ENCODE peak calls at places on chromosomes 4 and X, in eight cellular contexts. One of them, this sample, is unnamed.

GRCh38 chr4:118765399-118765798 is 70.5 kb downstream of the SEC24D start:
- DNase-seq in SJSA1: no peak
- DNase-seq in CD8-positive, alpha-beta memory T cell: no peak
- DNase-seq in effector memory CD4-positive, alpha-beta T cell: no peak
- DNase-seq in HCT116: peak; percentile 54
- DNase-seq in fibroblast of lung: peak; percentile 98
- DNase-seq in BJ: peak; percentile 93
- DNase-seq in MM.1S: no peak
- DNase-seq in this sample: no peak

GRCh38 chrX:150573702-150574101 is 5.3 kb downstream of the MTM1 start:
- DNase-seq in SJSA1: no peak
- DNase-seq in CD8-positive, alpha-beta memory T cell: no peak
- DNase-seq in effector memory CD4-positive, alpha-beta T cell: no peak
- DNase-seq in HCT116: no peak
- DNase-seq in fibroblast of lung: no peak
- DNase-seq in BJ: no peak
- DNase-seq in MM.1S: no peak
- DNase-seq in this sample: no peak

GRCh38 chr4:181819951-181820350 is 423.3 kb upstream of the TENM3 start:
- DNase-seq in SJSA1: no peak
- DNase-seq in CD8-positive, alpha-beta memory T cell: no peak
- DNase-seq in effector memory CD4-positive, alpha-beta T cell: no peak
- DNase-seq in HCT116: no peak
- DNase-seq in fibroblast of lung: peak; percentile 66
- DNase-seq in BJ: no peak
- DNase-seq in MM.1S: no peak
- DNase-seq in this sample: no peak

GRCh38 chr4:53019485-53020382 is 157.6 kb downstream of the RASL11B start:
- DNase-seq in SJSA1: no peak
- DNase-seq in CD8-positive, alpha-beta memory T cell: no peak
- DNase-seq in effector memory CD4-positive, alpha-beta T cell: no peak
- DNase-seq in HCT116: no peak
- DNase-seq in fibroblast of lung: peak; percentile 69
- DNase-seq in BJ: peak; percentile 35
- DNase-seq in MM.1S: no peak
- DNase-seq in this sample: no peak

GRCh38 chr4:84573738-84574720 is 8.9 kb upstream of the CDS1 start:
- DNase-seq in SJSA1: no peak
- DNase-seq in CD8-positive, alpha-beta memory T cell: no peak
- DNase-seq in effector memory CD4-positive, alpha-beta T cell: no peak
- DNase-seq in HCT116: no peak
- DNase-seq in fibroblast of lung: no peak
- DNase-seq in BJ: no peak
- DNase-seq in MM.1S: no peak
- DNase-seq in this sample: no peak

GRCh38 chr4:118801895-118802575 is 33.9 kb downstream of the SEC24D start:
- DNase-seq in SJSA1: no peak
- DNase-seq in CD8-positive, alpha-beta memory T cell: no peak
- DNase-seq in effector memory CD4-positive, alpha-beta T cell: no peak
- DNase-seq in HCT116: no peak
- DNase-seq in fibroblast of lung: no peak
- DNase-seq in BJ: no peak
- DNase-seq in MM.1S: no peak
- DNase-seq in this sample: no peak

GRCh38 chr4:158535130-158535614 is 13.5 kb downstream of the RXFP1 start:
- DNase-seq in SJSA1: no peak
- DNase-seq in CD8-positive, alpha-beta memory T cell: no peak
- DNase-seq in effector memory CD4-positive, alpha-beta T cell: no peak
- DNase-seq in HCT116: peak; percentile 4
- DNase-seq in fibroblast of lung: peak; percentile 71
- DNase-seq in BJ: no peak
- DNase-seq in MM.1S: peak; percentile 70
- DNase-seq in this sample: no peak

GRCh38 chr4:79852305-79852730 is 220.7 kb downstream of the ANTXR2 start:
- DNase-seq in SJSA1: peak; percentile 42
- DNase-seq in CD8-positive, alpha-beta memory T cell: no peak
- DNase-seq in effector memory CD4-positive, alpha-beta T cell: no peak
- DNase-seq in HCT116: peak; percentile 40
- DNase-seq in fibroblast of lung: peak; percentile 96
- DNase-seq in BJ: no peak
- DNase-seq in MM.1S: no peak
- DNase-seq in this sample: peak; percentile 2

GRCh38 chr4:76948441-76949292 is 885 bp upstream of the SEPTIN11 start:
- DNase-seq in SJSA1: peak; percentile 82
- DNase-seq in CD8-positive, alpha-beta memory T cell: peak; percentile 73
- DNase-seq in effector memory CD4-positive, alpha-beta T cell: peak; percentile 60
- DNase-seq in HCT116: peak; percentile 59
- DNase-seq in fibroblast of lung: peak; percentile 75
- DNase-seq in BJ: no peak
- DNase-seq in MM.1S: no peak
- DNase-seq in this sample: peak; percentile 82

GRCh38 chr4:138972956-138973819 is 42.4 kb upstream of the NOCT start:
- DNase-seq in SJSA1: no peak
- DNase-seq in CD8-positive, alpha-beta memory T cell: no peak
- DNase-seq in effector memory CD4-positive, alpha-beta T cell: no peak
- DNase-seq in HCT116: no peak
- DNase-seq in fibroblast of lung: no peak
- DNase-seq in BJ: no peak
- DNase-seq in MM.1S: no peak
- DNase-seq in this sample: peak; percentile 36

GRCh38 chr4:185587444-185588161 is 52.3 kb upstream of the PDLIM3 start:
- DNase-seq in SJSA1: no peak
- DNase-seq in CD8-positive, alpha-beta memory T cell: peak; percentile 77
- DNase-seq in effector memory CD4-positive, alpha-beta T cell: peak; percentile 59
- DNase-seq in HCT116: no peak
- DNase-seq in fibroblast of lung: peak; percentile 53
- DNase-seq in BJ: no peak
- DNase-seq in MM.1S: peak; percentile 97
- DNase-seq in this sample: peak; percentile 71

GRCh38 chrX:150569155-150569477 is 695 bp downstream of the MTM1 start:
- DNase-seq in SJSA1: no peak
- DNase-seq in CD8-positive, alpha-beta memory T cell: no peak
- DNase-seq in effector memory CD4-positive, alpha-beta T cell: peak; percentile 17
- DNase-seq in HCT116: no peak
- DNase-seq in fibroblast of lung: peak; percentile 40
- DNase-seq in BJ: no peak
- DNase-seq in MM.1S: peak; percentile 55
- DNase-seq in this sample: no peak

GRCh38 chr4:89653012-89653411 is 183.9 kb downstream of the SNCA start:
- DNase-seq in SJSA1: no peak
- DNase-seq in CD8-positive, alpha-beta memory T cell: no peak
- DNase-seq in effector memory CD4-positive, alpha-beta T cell: no peak
- DNase-seq in HCT116: no peak
- DNase-seq in fibroblast of lung: no peak
- DNase-seq in BJ: no peak
- DNase-seq in MM.1S: no peak
- DNase-seq in this sample: no peak

GRCh38 chrX:108036298-108036973 is 8.4 kb upstream of the VSIG1 start:
- DNase-seq in SJSA1: peak; percentile 56
- DNase-seq in CD8-positive, alpha-beta memory T cell: no peak
- DNase-seq in effector memory CD4-positive, alpha-beta T cell: no peak
- DNase-seq in HCT116: no peak
- DNase-seq in fibroblast of lung: peak; percentile 63
- DNase-seq in BJ: no peak
- DNase-seq in MM.1S: no peak
- DNase-seq in this sample: no peak

DNA sequence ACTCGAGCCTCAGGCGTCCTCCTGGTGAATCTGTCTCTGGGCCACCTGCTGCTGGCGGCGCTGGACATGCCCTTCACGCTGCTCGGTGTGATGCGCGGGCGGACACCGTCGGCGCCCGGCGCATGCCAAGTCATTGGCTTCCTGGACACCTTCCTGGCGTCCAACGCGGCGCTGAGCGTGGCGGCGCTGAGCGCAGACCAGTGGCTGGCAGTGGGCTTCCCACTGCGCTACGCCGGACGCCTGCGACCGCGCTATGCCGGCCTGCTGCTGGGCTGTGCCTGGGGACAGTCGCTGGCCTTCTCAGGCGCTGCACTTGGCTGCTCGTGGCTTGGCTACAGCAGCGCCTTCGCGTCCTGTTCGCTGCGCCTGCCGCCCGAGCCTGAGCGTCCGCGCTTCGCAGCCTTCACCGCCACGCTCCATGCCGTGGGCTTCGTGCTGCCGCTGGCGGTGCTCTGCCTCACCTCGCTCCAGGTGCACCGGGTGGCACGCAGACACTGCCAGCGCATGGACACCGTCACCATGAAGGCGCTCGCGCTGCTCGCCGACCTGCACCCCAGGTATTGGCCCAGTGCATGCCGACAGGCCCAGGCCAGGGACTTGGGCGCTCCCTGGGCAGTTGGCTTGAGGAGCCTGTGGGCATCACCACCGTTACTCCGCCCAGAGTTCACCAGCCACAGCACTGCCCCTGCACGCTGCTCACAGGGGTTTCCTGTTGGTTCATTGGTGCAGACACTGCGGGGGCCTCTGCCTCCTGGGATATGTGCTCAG is 1.1 kb downstream of the GPR78 start:
- DNase-seq in SJSA1: no peak
- DNase-seq in CD8-positive, alpha-beta memory T cell: no peak
- DNase-seq in effector memory CD4-positive, alpha-beta T cell: no peak
- DNase-seq in HCT116: no peak
- DNase-seq in fibroblast of lung: no peak
- DNase-seq in BJ: no peak
- DNase-seq in MM.1S: no peak
- DNase-seq in this sample: peak; percentile 63
- H3K4me3 ChIP-seq in SJSA1: no peak overlapping the region
- H3K4me3 ChIP-seq in CD8-positive, alpha-beta memory T cell: no peak overlapping the region
- H3K4me3 ChIP-seq in effector memory CD4-positive, alpha-beta T cell: no peak overlapping the region
- H3K4me3 ChIP-seq in HCT116: no peak overlapping the region
- H3K4me3 ChIP-seq in fibroblast of lung: no peak overlapping the region
- H3K4me3 ChIP-seq in BJ: no peak overlapping the region
- H3K4me3 ChIP-seq in MM.1S: no peak overlapping the region
- H3K4me3 ChIP-seq in this sample: no peak overlapping the region

GRCh38 chrX:98380106-98380505 is 1496.4 kb downstream of the RPA4 start:
- DNase-seq in SJSA1: no peak
- DNase-seq in CD8-positive, alpha-beta memory T cell: no peak
- DNase-seq in effector memory CD4-positive, alpha-beta T cell: no peak
- DNase-seq in HCT116: no peak
- DNase-seq in fibroblast of lung: no peak
- DNase-seq in BJ: no peak
- DNase-seq in MM.1S: no peak
- DNase-seq in this sample: peak; percentile 69

GRCh38 chrX:98380556-98380955 is 1496.8 kb downstream of the RPA4 start:
- DNase-seq in SJSA1: no peak
- DNase-seq in CD8-positive, alpha-beta memory T cell: no peak
- DNase-seq in effector memory CD4-positive, alpha-beta T cell: no peak
- DNase-seq in HCT116: no peak
- DNase-seq in fibroblast of lung: no peak
- DNase-seq in BJ: no peak
- DNase-seq in MM.1S: no peak
- DNase-seq in this sample: no peak

DNA sequence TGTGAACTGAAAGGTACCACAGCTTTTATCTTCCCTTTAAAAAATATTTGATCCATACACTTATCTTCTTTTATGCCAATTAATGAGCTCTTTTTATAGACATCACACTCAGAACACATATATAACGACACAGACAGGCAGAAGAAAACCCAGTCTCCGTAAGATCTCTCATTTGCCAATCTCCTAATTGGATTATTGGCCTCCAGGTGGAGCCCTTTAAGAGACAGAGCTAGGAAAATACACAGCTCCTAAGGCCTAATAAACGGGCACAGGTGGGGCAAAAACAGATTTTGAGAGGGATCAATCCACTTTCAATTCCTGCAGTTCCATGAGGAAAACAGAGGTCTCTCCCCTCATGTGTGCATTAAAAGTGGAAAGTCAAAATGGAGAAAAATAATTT is 1495.4 kb downstream of the RPA4 start:
- DNase-seq in SJSA1: no peak
- DNase-seq in CD8-positive, alpha-beta memory T cell: no peak
- DNase-seq in effector memory CD4-positive, alpha-beta T cell: no peak
- DNase-seq in HCT116: no peak
- DNase-seq in fibroblast of lung: no peak
- DNase-seq in BJ: no peak
- DNase-seq in MM.1S: no peak
- DNase-seq in this sample: no peak
- H3K36me3 ChIP-seq in SJSA1: no peaks in the 10 kb centered on the region
- H3K36me3 ChIP-seq in CD8-positive, alpha-beta memory T cell: no peaks in the 10 kb centered on the region
- H3K36me3 ChIP-seq in effector memory CD4-positive, alpha-beta T cell: no peaks in the 10 kb centered on the region
- H3K36me3 ChIP-seq in HCT116: no peaks in the 10 kb centered on the region
- H3K36me3 ChIP-seq in fibroblast of lung: no peaks in the 10 kb centered on the region
- H3K36me3 ChIP-seq in BJ: no peaks in the 10 kb centered on the region
- H3K36me3 ChIP-seq in MM.1S: no peaks in the 10 kb centered on the region
- H3K36me3 ChIP-seq in this sample: no peaks in the 10 kb centered on the region

GRCh38 chrX:49070988-49071387 is 2.8 kb downstream of the PRAF2 start:
- DNase-seq in SJSA1: no peak
- DNase-seq in CD8-positive, alpha-beta memory T cell: no peak
- DNase-seq in effector memory CD4-positive, alpha-beta T cell: no peak
- DNase-seq in HCT116: no peak
- DNase-seq in fibroblast of lung: no peak
- DNase-seq in BJ: no peak
- DNase-seq in MM.1S: no peak
- DNase-seq in this sample: peak; percentile 39

GRCh38 chrX:49071877-49072711 is 1.7 kb downstream of the PRAF2 start:
- DNase-seq in SJSA1: no peak
- DNase-seq in CD8-positive, alpha-beta memory T cell: no peak
- DNase-seq in effector memory CD4-positive, alpha-beta T cell: no peak
- DNase-seq in HCT116: no peak
- DNase-seq in fibroblast of lung: peak; percentile 79
- DNase-seq in BJ: peak; percentile 22
- DNase-seq in MM.1S: no peak
- DNase-seq in this sample: peak; percentile 93

GRCh38 chrX:49075347-49075746 is 1.5 kb upstream of the PRAF2 start:
- DNase-seq in SJSA1: no peak
- DNase-seq in CD8-positive, alpha-beta memory T cell: no peak
- DNase-seq in effector memory CD4-positive, alpha-beta T cell: no peak
- DNase-seq in HCT116: no peak
- DNase-seq in fibroblast of lung: no peak
- DNase-seq in BJ: no peak
- DNase-seq in MM.1S: no peak
- DNase-seq in this sample: peak; percentile 77

GRCh38 chrX:49073641-49074575 is at the start of gene PRAF2:
- DNase-seq in SJSA1: peak; percentile 90
- DNase-seq in CD8-positive, alpha-beta memory T cell: peak; percentile 88
- DNase-seq in effector memory CD4-positive, alpha-beta T cell: peak; percentile 85
- DNase-seq in HCT116: peak; percentile 66
- DNase-seq in fibroblast of lung: peak; percentile 89
- DNase-seq in BJ: peak; percentile 62
- DNase-seq in MM.1S: peak; percentile 88
- DNase-seq in this sample: peak; percentile 96

DNA sequence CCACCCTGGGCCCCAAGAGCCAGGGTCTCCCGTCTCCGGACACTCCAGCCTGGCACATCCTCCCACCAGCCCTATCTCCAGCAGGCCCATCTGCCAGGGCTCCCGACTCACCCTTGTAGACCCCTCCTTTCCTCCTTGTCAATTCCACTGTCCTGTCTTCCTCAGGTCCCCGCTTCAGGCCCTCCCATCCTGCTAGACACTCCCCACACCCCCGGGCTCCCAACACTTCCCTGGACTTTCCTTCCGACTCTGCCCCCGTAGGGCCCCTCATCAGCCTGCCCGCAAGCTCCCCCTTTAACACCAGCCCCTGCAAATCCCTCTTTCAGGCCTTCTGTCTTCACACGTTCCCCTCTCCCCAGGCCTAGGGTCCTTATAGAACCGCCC is 1.1 kb downstream of the PRAF2 start:
- DNase-seq in SJSA1: no peak
- DNase-seq in CD8-positive, alpha-beta memory T cell: no peak
- DNase-seq in effector memory CD4-positive, alpha-beta T cell: no peak
- DNase-seq in HCT116: no peak
- DNase-seq in fibroblast of lung: no peak
- DNase-seq in BJ: no peak
- DNase-seq in MM.1S: no peak
- DNase-seq in this sample: peak; percentile 70
- H3K27me3 ChIP-seq in SJSA1: no peaks in the 10 kb centered on the region
- H3K27me3 ChIP-seq in CD8-positive, alpha-beta memory T cell: no peaks in the 10 kb centered on the region
- H3K27me3 ChIP-seq in effector memory CD4-positive, alpha-beta T cell: no peaks in the 10 kb centered on the region
- H3K27me3 ChIP-seq in HCT116: no peaks in the 10 kb centered on the region
- H3K27me3 ChIP-seq in fibroblast of lung: no peaks in the 10 kb centered on the region
- H3K27me3 ChIP-seq in BJ: no peaks in the 10 kb centered on the region
- H3K27me3 ChIP-seq in MM.1S: no peaks in the 10 kb centered on the region
- H3K27me3 ChIP-seq in this sample: no peaks in the 10 kb centered on the region

GRCh38 chrX:119421306-119421705 is 22.2 kb downstream of the SLC25A43 start:
- DNase-seq in SJSA1: no peak
- DNase-seq in CD8-positive, alpha-beta memory T cell: no peak
- DNase-seq in effector memory CD4-positive, alpha-beta T cell: no peak
- DNase-seq in HCT116: no peak
- DNase-seq in fibroblast of lung: no peak
- DNase-seq in BJ: no peak
- DNase-seq in MM.1S: no peak
- DNase-seq in this sample: no peak
- H3K4me3 ChIP-seq in SJSA1: no peak overlapping the region
- H3K4me3 ChIP-seq in CD8-positive, alpha-beta memory T cell: no peak overlapping the region
- H3K4me3 ChIP-seq in effector memory CD4-positive, alpha-beta T cell: no peak overlapping the region
- H3K4me3 ChIP-seq in HCT116: no peak overlapping the region
- H3K4me3 ChIP-seq in fibroblast of lung: no peak overlapping the region
- H3K4me3 ChIP-seq in BJ: no peak overlapping the region
- H3K4me3 ChIP-seq in MM.1S: no peak overlapping the region
- H3K4me3 ChIP-seq in this sample: no peak overlapping the region